ENCODE peak calls at places on chromosome 1, in six cellular contexts. B is hypothalamus, X is HTR-8/SVneo, T is left cardiac atrium, P is neural crest cell, E is NCI-H1436 treated with DMSO at 0.1 percent for 48 hours. M is an unnamed sample.

GRCh38 chr1:17224434-17224833 is 19.5 kb downstream of the PADI1 start:
- DNase-seq in P (no peak), B (no peak), X (no peak), T (no peak), E (no peak), M (no peak)

GRCh38 chr1:227318003-227318851 is at the start of gene CDC42BPA:
- DNase-seq in T (peak), X (peak), E (no peak), P (peak), B (peak), M (peak)

GRCh38 chr1:36115200-36115669 is 9.8 kb downstream of the COL8A2 start:
- DNase-seq in P (no peak), E (no peak), X (no peak), B (no peak), T (no peak), M (no peak)

GRCh38 chr1:80929868-80930508 is 870.7 kb upstream of the ADGRL2 start:
- DNase-seq in E (no peak), P (no peak), B (no peak), X (no peak), T (no peak), M (no peak)

GRCh38 chr1:90501281-90501680 is 215.8 kb downstream of the BARHL2 start:
- DNase-seq in X (no peak), T (no peak), P (no peak), E (no peak), B (no peak), M (no peak)

GRCh38 chr1:155981266-155982088 is 3.1 kb upstream of the ARHGEF2 start:
- DNase-seq in T (no peak), X (no peak), B (no peak), E (no peak), P (no peak), M (no peak)

GRCh38 chr1:46520063-46520911 is 30.7 kb downstream of the DMBX1 start:
- DNase-seq in X (peak), T (no peak), P (no peak), B (no peak), E (no peak), M (no peak)

GRCh38 chr1:30778156-30778978 is 20.8 kb upstream of the LAPTM5 start:
- DNase-seq in E (peak), X (no peak), T (peak), P (no peak), B (no peak), M (no peak)

GRCh38 chr1:1677718-1678580 is 14.6 kb downstream of the SLC35E2B start:
- DNase-seq in B (no peak), X (no peak), E (no peak), T (no peak), P (no peak), M (peak)

GRCh38 chr1:101130673-101131072 is 105.1 kb upstream of the DPH5 start:
- DNase-seq in E (no peak), B (no peak), X (peak), T (no peak), P (no peak), M (no peak)

GRCh38 chr1:39462074-39462473 is 29.4 kb upstream of the BMP8A start:
- DNase-seq in E (no peak), P (no peak), T (no peak), X (no peak), B (no peak), M (no peak)

GRCh38 chr1:157390646-157391045 is 161.7 kb downstream of the FCRL5 start:
- DNase-seq in X (peak), T (no peak), B (no peak), P (no peak), E (no peak), M (no peak)

GRCh38 chr1:74693473-74693872 is 19.9 kb upstream of the ERICH3 start:
- DNase-seq in X (no peak), B (no peak), E (no peak), T (no peak), P (no peak), M (no peak)

GRCh38 chr1:158199840-158200239 is 19.1 kb downstream of the CD1D start:
- DNase-seq in T (no peak), P (no peak), X (no peak), B (no peak), E (no peak), M (no peak)

GRCh38 chr1:228198977-228199590 is 8.8 kb upstream of the OBSCN start:
- DNase-seq in E (no peak), X (no peak), T (no peak), B (no peak), P (no peak), M (no peak)

GRCh38 chr1:63321061-63321787 is 1.1 kb upstream of the FOXD3 start:
- DNase-seq in B (no peak), T (no peak), X (no peak), P (peak), E (no peak), M (peak)

GRCh38 chr1:53562983-53563379 is 103.8 kb downstream of the DMRTB1 start:
- DNase-seq in T (no peak), P (no peak), X (no peak), E (no peak), B (no peak), M (no peak)

GRCh38 chr1:223260712-223261111 is 103.3 kb downstream of the SUSD4 start:
- DNase-seq in P (no peak), T (no peak), E (no peak), B (no peak), X (no peak), M (no peak)

GRCh38 chr1:234863596-234863995 is 253.6 kb upstream of the IRF2BP2 start:
- DNase-seq in T (no peak), P (no peak), X (no peak), B (no peak), E (no peak), M (no peak)

M was measured in glutamatergic neuron.